ENCODE peak calls at places on chromosomes 2 and 18, in four cellular contexts. F is K562, H is Panc1, P is HCT116. E is an unnamed sample.
A peak's percentile ranks its signal among the peaks of the same experiment; 100 is the strongest.

GRCh38 chr18:55381277-55381676 is 206.7 kb downstream of the TCF4 start:
- DNase-seq in F (no peak), H (no peak), P (no peak), E (no peak)

GRCh38 chr18:65206551-65207260 is 544.1 kb upstream of the CDH7 start:
- DNase-seq in F (no peak), H (no peak), P (no peak), E (no peak)

GRCh38 chr2:241285596-241285995 is 29.9 kb downstream of the HDLBP start:
- DNase-seq in F (no peak), H (no peak), P (no peak), E (no peak)

GRCh38 chr18:21099442-21099841 is 12.2 kb downstream of the ROCK1 start:
- DNase-seq in F (no peak), H (no peak), P (no peak), E (no peak)

GRCh38 chr18:48892146-48892855 is 58.5 kb downstream of the SMAD7 start:
- DNase-seq in F (no peak), H (no peak), P (no peak), E (no peak)

GRCh38 chr18:42752921-42753320 is 362.6 kb downstream of the RIT2 start:
- DNase-seq in F (no peak), H (no peak), P (no peak), E (no peak)

GRCh38 chr2:1136807-1137663 is 186.4 kb downstream of the SNTG2 start:
- DNase-seq in F (no peak), H (no peak), P (no peak), E (no peak)

GRCh38 chr2:24891201-24891600 is 28.8 kb downstream of the ADCY3 start:
- DNase-seq in F (no peak), H (no peak), P (no peak), E (no peak)

GRCh38 chr2:108629417-108629816 is 89.9 kb upstream of the RANBP2 start:
- DNase-seq in F (no peak), H (no peak), P (no peak), E (no peak)

GRCh38 chr18:22999212-22999611 is 66.1 kb downstream of the RBBP8 start:
- DNase-seq in F (no peak), H (no peak), P (no peak), E (no peak)

GRCh38 chr2:195359043-195359735 is 297.8 kb upstream of the SLC39A10 start:
- DNase-seq in F (no peak), H (no peak), P (no peak), E (no peak)

GRCh38 chr18:59628995-59629394 is 68.2 kb downstream of the CCBE1 start:
- DNase-seq in F (no peak), H (no peak), P (no peak), E (no peak)

GRCh38 chr2:121038831-121039230 is 246.2 kb downstream of the TFCP2L1 start:
- DNase-seq in F (no peak), H (no peak), P (no peak), E (no peak)

GRCh38 chr2:100541404-100541803 is 21.4 kb upstream of the PDCL3 start:
- DNase-seq in F (no peak), H (no peak), P (no peak), E (no peak)

GRCh38 chr2:9071584-9072124 is 68.2 kb upstream of the MBOAT2 start:
- DNase-seq in F (no peak), H (no peak), P (no peak), E (no peak)

GRCh38 chr18:47873625-47874024 is 56.8 kb downstream of the SMAD2 start:
- DNase-seq in F (no peak), H (no peak), P (no peak), E (no peak)

GRCh38 chr2:360124-360523 is 72.2 kb upstream of the ALKAL2 start:
- DNase-seq in F (no peak), H (no peak), P (no peak), E (no peak)

GRCh38 chr18:24234850-24235418 is 96.1 kb downstream of the CABYR start:
- DNase-seq in F (no peak), H (no peak), P (no peak), E (no peak)

GRCh38 chr2:215430528-215431187 is 5.2 kb downstream of the FN1 start:
- DNase-seq in F (no peak), H (no peak), P (no peak), E (no peak)

GRCh38 chr18:44781890-44782289 is 101.2 kb downstream of the SETBP1 start:
- DNase-seq in F (no peak), H (no peak), P (no peak), E (no peak)

GRCh38 chr2:121363632-121364420 is 78.8 kb upstream of the TFCP2L1 start:
- DNase-seq in F (no peak), H (peak; percentile 77), P (no peak), E (no peak)

GRCh38 chr2:143686585-143687164 is 557.5 kb downstream of the ARHGAP15 start:
- DNase-seq in F (peak; percentile 46), H (peak; percentile 5), P (peak; percentile 28), E (no peak)

GRCh38 chr2:144323946-144324345 is 196.0 kb downstream of the ZEB2 start:
- DNase-seq in F (no peak), H (no peak), P (no peak), E (no peak)

GRCh38 chr2:29130295-29130694 is 15.1 kb downstream of the CLIP4 start:
- DNase-seq in F (peak; percentile 32), H (no peak), P (no peak), E (no peak)

GRCh38 chr2:207157162-207157481 is 8.6 kb downstream of the KLF7 start:
- DNase-seq in F (no peak), H (no peak), P (no peak), E (no peak)

GRCh38 chr2:71930073-71930681 is 217.5 kb downstream of the CYP26B1 start:
- DNase-seq in F (peak; percentile 1), H (no peak), P (no peak), E (peak; percentile 33)

GRCh38 chr2:162317058-162317742 is 1.3 kb downstream of the IFIH1 start:
- DNase-seq in F (no peak), H (no peak), P (no peak), E (no peak)

GRCh38 chr18:8469793-8470192 is 139.4 kb upstream of the RAB12 start:
- DNase-seq in F (no peak), H (no peak), P (no peak), E (no peak)

GRCh38 chr2:33785201-33786106 is 186.4 kb upstream of the FAM98A start:
- DNase-seq in F (no peak), H (no peak), P (no peak), E (no peak)
- TF ChIP-seq SIN3A in F (no peak), H (no peak), P (no peak), E (no peak)

DNA sequence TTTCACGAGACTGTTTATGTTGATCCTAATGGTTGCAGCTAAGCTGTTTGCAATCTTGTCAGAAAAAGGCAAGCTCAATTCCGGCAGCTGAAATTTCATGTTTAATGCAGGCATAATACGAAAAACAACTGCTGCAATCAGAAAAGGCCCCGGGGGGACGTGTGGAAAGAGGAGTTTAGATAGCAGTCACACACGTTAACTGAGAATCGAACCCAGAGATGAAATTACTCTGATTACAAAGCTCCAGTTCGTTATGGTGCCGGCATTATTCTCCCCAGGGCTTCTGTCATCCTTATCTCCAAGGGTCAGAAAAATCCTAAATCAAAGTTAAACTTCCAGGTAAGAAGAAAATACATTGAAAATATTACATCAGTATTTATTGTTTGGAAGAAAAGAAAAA is 79.9 kb upstream of the MYT1L start:
- DNase-seq in F (no peak), H (no peak), P (no peak), E (no peak)
- TF ChIP-seq SIN3A in F (no peak), H (no peak), P (no peak), E (no peak)

DNA sequence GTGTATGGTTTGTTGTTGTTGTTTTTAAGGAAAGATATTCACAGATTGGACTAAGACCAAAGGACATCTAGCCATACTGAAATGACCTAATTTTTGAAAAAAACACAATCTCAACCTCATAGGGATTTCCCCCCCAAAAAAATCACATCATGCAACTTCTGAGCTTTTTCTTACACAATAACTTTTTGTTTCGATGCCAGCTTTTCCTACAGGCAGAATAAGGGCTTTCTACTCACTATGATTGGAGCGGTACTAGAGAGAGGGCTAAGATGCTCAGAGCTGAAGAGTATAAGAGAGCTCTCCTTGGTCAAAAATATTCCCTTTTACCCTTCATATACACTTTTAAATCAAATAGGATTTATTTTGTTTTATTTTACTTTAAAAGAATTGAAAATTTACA is 32.4 kb upstream of the SLC3A1 start:
- DNase-seq in F (no peak), H (no peak), P (no peak), E (no peak)
- TF ChIP-seq SIN3A in F (no peak), H (no peak), P (no peak), E (no peak)

DNA sequence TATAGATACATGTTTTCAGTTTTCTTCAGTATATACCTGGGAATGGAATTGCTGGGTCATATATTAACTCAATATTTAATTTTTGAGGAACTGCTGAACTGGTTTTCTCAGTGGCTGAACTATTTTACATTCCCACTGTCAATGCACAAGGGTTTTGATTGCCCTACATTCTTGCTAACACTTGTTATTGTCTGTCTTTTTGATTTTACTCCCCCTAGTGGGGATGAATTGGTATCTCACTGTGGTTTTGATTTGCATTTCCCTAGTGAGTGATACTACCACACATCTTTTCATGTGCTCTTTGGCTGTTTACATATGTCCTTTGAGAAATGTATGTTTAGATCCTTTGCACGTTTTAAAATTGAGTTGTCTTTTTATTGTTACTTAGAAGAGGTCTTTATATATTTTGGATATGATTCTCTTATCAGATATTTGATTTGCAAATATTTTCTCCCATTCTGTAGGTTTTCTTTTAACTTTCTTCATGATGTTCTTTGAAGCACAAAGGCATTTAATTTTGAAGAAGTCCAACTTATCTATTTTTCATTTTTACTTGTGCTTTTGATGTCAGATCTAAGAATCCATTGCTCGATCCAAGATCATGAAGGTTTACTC is 36.2 kb downstream of the ASB1 start:
- DNase-seq in F (peak; percentile 45), H (no peak), P (peak; percentile 40), E (no peak)
- TF ChIP-seq SIN3A in F (no peak), H (no peak), P (no peak), E (no peak)

GRCh38 chr18:6610436-6610835 is 119.1 kb upstream of the ARHGAP28 start:
- DNase-seq in F (no peak), H (no peak), P (no peak), E (no peak)
- TF ChIP-seq SIN3A in F (no peak), H (no peak), P (no peak), E (no peak)

DNA sequence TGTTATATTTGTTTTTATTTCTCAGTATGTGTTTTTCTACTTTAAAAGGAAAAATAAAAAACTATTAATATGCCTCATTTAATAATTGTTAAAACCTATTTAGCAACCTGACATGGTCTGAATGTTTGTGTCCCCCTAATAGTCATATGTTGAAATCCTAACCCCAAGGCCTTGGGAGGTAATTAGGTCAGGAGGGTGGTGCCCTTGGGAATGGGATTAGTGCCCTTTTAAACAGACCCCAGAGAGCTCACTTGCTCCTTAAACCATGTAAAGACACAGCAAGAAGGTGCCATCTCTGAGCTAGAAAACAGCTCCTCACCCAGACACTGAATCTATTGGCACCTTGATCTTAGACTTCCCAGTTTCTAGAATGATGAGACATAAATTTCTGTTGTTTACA is 71.8 kb downstream of the CHST9 start:
- DNase-seq in F (no peak), H (no peak), P (no peak), E (no peak)
- TF ChIP-seq SIN3A in F (no peak), H (no peak), P (no peak), E (no peak)

E was measured in H1.